ENCODE peak calls at places on chromosome 4, in six cellular contexts. Z is HepG2, B is A549, O is upper lobe of left lung, P is K562, H is GM12878. J is an unnamed sample.
A peak's percentile ranks its signal among the peaks of the same experiment; 100 is the strongest.

GRCh38 chr4:105241456-105241855 is 94.8 kb downstream of the TET2 start:
- ATAC-seq in Z (no peak), B (no peak), O (no peak), P (no peak), H (no peak), J (no peak)

GRCh38 chr4:147518086-147518485 is 37.2 kb downstream of the EDNRA start:
- ATAC-seq in Z (no peak), B (no peak), O (no peak), P (no peak), H (no peak), J (no peak)

GRCh38 chr4:90099795-90100194 is 27.4 kb upstream of the CCSER1 start:
- ATAC-seq in Z (no peak), B (no peak), O (peak; percentile 35), P (no peak), H (peak; percentile 89), J (peak; percentile 25)

GRCh38 chr4:121256887-121257426 is 92.8 kb upstream of the TNIP3 start:
- ATAC-seq in Z (no peak), B (no peak), O (no peak), P (no peak), H (peak; percentile 20), J (no peak)

GRCh38 chr4:78552398-78553396 is 1.1 kb downstream of the ANXA3 start:
- ATAC-seq in Z (peak; percentile 35), B (peak; percentile 68), O (peak; percentile 62), P (peak; percentile 17), H (peak; percentile 22), J (peak; percentile 37)

GRCh38 chr4:6953751-6954380 is 44.2 kb downstream of the TBC1D14 start:
- ATAC-seq in Z (peak; percentile 21), B (no peak), O (peak; percentile 92), P (peak; percentile 93), H (no peak), J (peak; percentile 94)

GRCh38 chr4:22672519-22672918 is 20.2 kb upstream of the GBA3 start:
- ATAC-seq in Z (no peak), B (no peak), O (no peak), P (no peak), H (peak; percentile 20), J (no peak)

GRCh38 chr4:108301583-108302256 is 133.0 kb upstream of the LEF1 start:
- ATAC-seq in Z (no peak), B (no peak), O (no peak), P (no peak), H (no peak), J (no peak)

GRCh38 chr4:37889849-37890500 is 909 bp upstream of the TBC1D1 start:
- ATAC-seq in Z (no peak), B (peak; percentile 27), O (peak; percentile 52), P (no peak), H (no peak), J (peak; percentile 46)
- TF ChIP-seq EP300 in Z (no peak), B (no peak), O (no peak), P (no peak), H (no peak), J (no peak)

DNA sequence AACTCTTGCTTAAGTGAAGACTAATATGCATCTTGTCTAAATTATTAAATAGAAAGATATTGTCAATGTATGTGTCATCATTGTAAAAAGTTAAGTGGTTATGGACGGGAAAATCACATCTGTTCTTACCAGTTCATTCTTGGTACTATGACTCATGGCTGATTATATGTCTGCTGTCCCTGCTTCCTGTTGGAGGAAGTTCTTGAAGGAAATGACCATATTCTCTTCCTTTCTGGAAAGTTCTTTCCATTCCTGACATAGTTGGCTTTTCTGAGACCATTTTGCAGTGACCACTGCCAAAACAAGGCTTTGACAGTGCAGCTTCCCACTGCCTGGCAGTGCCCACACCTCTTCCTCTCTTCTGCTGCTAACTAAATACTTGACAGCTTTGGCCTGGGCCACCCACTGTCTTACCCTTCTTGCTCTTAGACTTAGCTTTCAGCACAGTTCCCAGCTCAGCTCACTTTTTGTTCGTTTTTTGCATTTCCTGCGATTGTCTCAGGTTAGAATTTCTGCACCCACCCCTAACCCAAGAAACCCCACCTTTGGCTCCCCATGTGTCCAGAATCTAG is 13.2 kb upstream of the CLDN24 start:
- ATAC-seq in Z (no peak), B (peak; percentile 49), O (peak; percentile 31), P (peak; percentile 49), H (no peak), J (peak; percentile 28)
- TF ChIP-seq EP300 in Z (no peak), B (no peak), O (no peak), P (no peak), H (no peak), J (no peak)

GRCh38 chr4:65921180-65921579 is 250.9 kb upstream of the EPHA5 start:
- ATAC-seq in Z (no peak), B (no peak), O (no peak), P (no peak), H (no peak), J (no peak)

GRCh38 chr4:65918872-65919271 is 248.6 kb upstream of the EPHA5 start:
- ATAC-seq in Z (no peak), B (no peak), O (no peak), P (no peak), H (no peak), J (no peak)

DNA sequence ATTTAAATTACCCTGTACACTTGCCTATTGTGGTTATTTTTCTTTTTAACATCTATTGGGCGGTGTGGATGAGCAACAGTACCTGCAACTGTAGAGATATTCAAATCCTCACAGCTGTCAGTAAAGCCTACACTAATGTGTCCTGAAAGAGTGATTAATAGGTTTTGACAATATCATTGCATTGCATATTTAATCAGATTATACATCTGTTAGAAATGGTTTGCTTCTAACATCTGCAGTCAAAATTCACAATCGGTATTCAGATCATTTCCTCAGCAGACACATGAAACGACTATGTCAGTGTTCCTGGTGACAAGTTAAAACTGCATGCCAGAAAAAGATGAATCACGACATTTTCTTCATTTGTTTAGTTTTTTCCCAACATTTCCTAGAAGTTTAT is 254.6 kb upstream of the EPHA5 start:
- ATAC-seq in Z (no peak), B (no peak), O (no peak), P (no peak), H (no peak), J (no peak)
- TF ChIP-seq EP300 in Z (no peak), B (no peak), O (no peak), P (no peak), H (no peak), J (no peak)

GRCh38 chr4:2049811-2050210 is 9.3 kb upstream of the NAT8L start:
- ATAC-seq in Z (no peak), B (no peak), O (no peak), P (no peak), H (no peak), J (no peak)
- TF ChIP-seq EP300 in Z (no peak), B (no peak), O (no peak), P (no peak), H (no peak), J (no peak)

GRCh38 chr4:32249040-32249439 is 1528.9 kb downstream of the PCDH7 start:
- ATAC-seq in Z (no peak), B (no peak), O (no peak), P (no peak), H (no peak), J (no peak)
- TF ChIP-seq EP300 in Z (no peak), B (no peak), O (no peak), P (no peak), H (no peak), J (no peak)

DNA sequence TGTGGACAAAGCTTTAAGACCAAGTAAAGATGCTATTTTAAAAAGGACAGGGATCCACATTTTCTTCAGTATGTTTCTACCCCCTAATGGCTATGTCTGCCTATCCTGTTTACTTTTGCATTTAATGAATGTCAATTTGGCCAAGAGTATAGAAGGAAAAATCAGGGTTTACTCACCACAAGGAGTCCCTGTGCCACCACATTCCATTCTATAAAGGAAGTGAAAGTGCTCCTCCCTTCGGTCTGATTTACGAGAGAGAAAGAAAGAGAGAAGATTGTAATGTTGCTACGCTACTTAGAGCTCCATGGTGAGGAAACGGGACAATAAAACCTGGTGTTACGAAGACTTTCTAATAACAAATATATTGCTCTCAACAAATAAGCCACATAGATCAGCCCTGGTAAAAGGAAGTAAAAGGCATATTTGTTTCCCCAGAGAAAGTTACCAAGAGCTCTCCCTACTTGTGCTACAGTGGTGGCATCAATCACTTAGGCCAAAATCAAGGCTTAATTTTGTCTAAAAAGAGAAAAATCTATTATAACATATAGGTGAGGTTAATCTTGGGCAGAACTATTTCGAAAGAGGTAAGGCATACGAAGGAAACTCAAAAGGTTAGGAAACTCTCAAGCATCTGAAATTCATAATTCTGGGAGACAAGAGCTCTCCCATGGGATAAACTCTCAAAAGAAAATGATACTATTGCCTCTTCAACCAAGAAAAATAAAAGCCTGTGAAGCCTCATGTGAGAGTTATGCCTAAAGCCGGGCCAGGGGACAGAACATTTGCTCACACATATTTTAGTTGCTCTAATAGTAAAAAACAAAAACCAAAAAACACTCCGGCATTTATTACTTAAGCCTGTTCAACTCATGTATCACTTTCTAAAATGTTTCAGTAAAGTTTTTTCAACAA is 29.5 kb downstream of the TAPT1 start:
- ATAC-seq in Z (no peak), B (peak; percentile 90), O (peak; percentile 95), P (no peak), H (peak; percentile 66), J (peak; percentile 69)
- TF ChIP-seq EP300 in Z (no peak), B (no peak), O (no peak), P (no peak), H (no peak), J (no peak)

GRCh38 chr4:47525154-47525819 is 40.2 kb downstream of the ATP10D start:
- ATAC-seq in Z (no peak), B (peak; percentile 52), O (peak; percentile 93), P (no peak), H (no peak), J (peak; percentile 94)
- TF ChIP-seq EP300 in Z (no peak), B (no peak), O (peak; percentile 45), P (no peak), H (no peak), J (no peak)